ENCODE peak calls at places on chromosomes 16 and 17, in six cellular contexts. One of them, this sample, is unnamed.

GRCh38 chr16:19783847-19784736 is 66.0 kb downstream of the IQCK start:
- ATAC-seq in mucosa of descending colon: no peak
- ATAC-seq in heart right ventricle: no peak
- ATAC-seq in body of pancreas: no peak
- ATAC-seq in activated T-cell treated with anti-CD3 and anti-CD28 coated beads, Interleukin-2, amount 50 U/mL, for 4 hours: no peak
- ATAC-seq in GM12878: no peak
- ATAC-seq in this sample: no peak

GRCh38 chr17:4087911-4088693 is 54.7 kb downstream of the ZZEF1 start:
- ATAC-seq in mucosa of descending colon: no peak
- ATAC-seq in heart right ventricle: no peak
- ATAC-seq in activated T-cell treated with anti-CD3 and anti-CD28 coated beads, Interleukin-2, amount 50 U/mL, for 4 hours: no peak
- ATAC-seq in body of pancreas: no peak
- ATAC-seq in GM12878: no peak
- ATAC-seq in this sample: no peak

GRCh38 chr17:80132906-80133625 is 13.9 kb downstream of the EIF4A3 start:
- ATAC-seq in activated T-cell treated with anti-CD3 and anti-CD28 coated beads, Interleukin-2, amount 50 U/mL, for 4 hours: peak
- ATAC-seq in heart right ventricle: peak
- ATAC-seq in GM12878: no peak
- ATAC-seq in body of pancreas: no peak
- ATAC-seq in mucosa of descending colon: no peak
- ATAC-seq in this sample: no peak

GRCh38 chr17:16007439-16007838 is 7.8 kb downstream of the TTC19 start:
- ATAC-seq in body of pancreas: no peak
- ATAC-seq in mucosa of descending colon: no peak
- ATAC-seq in GM12878: peak
- ATAC-seq in heart right ventricle: no peak
- ATAC-seq in activated T-cell treated with anti-CD3 and anti-CD28 coated beads, Interleukin-2, amount 50 U/mL, for 4 hours: peak
- ATAC-seq in this sample: no peak

GRCh38 chr16:68328860-68329370 is 18.1 kb downstream of the PRMT7 start:
- ATAC-seq in heart right ventricle: no peak
- ATAC-seq in mucosa of descending colon: no peak
- ATAC-seq in activated T-cell treated with anti-CD3 and anti-CD28 coated beads, Interleukin-2, amount 50 U/mL, for 4 hours: no peak
- ATAC-seq in body of pancreas: no peak
- ATAC-seq in GM12878: no peak
- ATAC-seq in this sample: no peak

GRCh38 chr16:24848065-24848464 is 2.3 kb downstream of the SLC5A11 start:
- ATAC-seq in activated T-cell treated with anti-CD3 and anti-CD28 coated beads, Interleukin-2, amount 50 U/mL, for 4 hours: no peak
- ATAC-seq in heart right ventricle: no peak
- ATAC-seq in body of pancreas: no peak
- ATAC-seq in GM12878: no peak
- ATAC-seq in mucosa of descending colon: no peak
- ATAC-seq in this sample: no peak

GRCh38 chr16:28101533-28101890 is 38.0 kb upstream of the GSG1L start:
- ATAC-seq in heart right ventricle: no peak
- ATAC-seq in GM12878: no peak
- ATAC-seq in body of pancreas: no peak
- ATAC-seq in activated T-cell treated with anti-CD3 and anti-CD28 coated beads, Interleukin-2, amount 50 U/mL, for 4 hours: no peak
- ATAC-seq in mucosa of descending colon: no peak
- ATAC-seq in this sample: no peak

GRCh38 chr16:16004314-16004749 is 54.9 kb downstream of the ABCC1 start:
- ATAC-seq in GM12878: no peak
- ATAC-seq in body of pancreas: peak
- ATAC-seq in heart right ventricle: no peak
- ATAC-seq in activated T-cell treated with anti-CD3 and anti-CD28 coated beads, Interleukin-2, amount 50 U/mL, for 4 hours: no peak
- ATAC-seq in mucosa of descending colon: no peak
- ATAC-seq in this sample: no peak

GRCh38 chr17:8940866-8941471 is 24.5 kb downstream of the PIK3R5 start:
- ATAC-seq in body of pancreas: no peak
- ATAC-seq in GM12878: peak
- ATAC-seq in activated T-cell treated with anti-CD3 and anti-CD28 coated beads, Interleukin-2, amount 50 U/mL, for 4 hours: peak
- ATAC-seq in mucosa of descending colon: peak
- ATAC-seq in heart right ventricle: peak
- ATAC-seq in this sample: peak

GRCh38 chr17:1709403-1709891 is 730 bp downstream of the TLCD2 start:
- ATAC-seq in GM12878: peak
- ATAC-seq in activated T-cell treated with anti-CD3 and anti-CD28 coated beads, Interleukin-2, amount 50 U/mL, for 4 hours: peak
- ATAC-seq in heart right ventricle: peak
- ATAC-seq in mucosa of descending colon: peak
- ATAC-seq in body of pancreas: no peak
- ATAC-seq in this sample: no peak

GRCh38 chr17:81004336-81005015 is 12.8 kb downstream of the CHMP6 start:
- ATAC-seq in heart right ventricle: no peak
- ATAC-seq in activated T-cell treated with anti-CD3 and anti-CD28 coated beads, Interleukin-2, amount 50 U/mL, for 4 hours: peak
- ATAC-seq in mucosa of descending colon: no peak
- ATAC-seq in GM12878: peak
- ATAC-seq in body of pancreas: no peak
- ATAC-seq in this sample: peak